ENCODE peak calls at places on chromosome 21, in five cellular contexts. One of them, this sample, is unnamed.

GRCh38 chr21:34614693-34615486 is at the start of gene RCAN1:
- DNase-seq in lower lobe of right lung: peak
- DNase-seq in ovary: peak
- DNase-seq in OCI-LY7: peak
- DNase-seq in endothelial cell: peak
- DNase-seq in this sample: peak

GRCh38 chr21:15051652-15052554 is 12.9 kb downstream of the NRIP1 start:
- DNase-seq in lower lobe of right lung: no peak
- DNase-seq in ovary: no peak
- DNase-seq in OCI-LY7: no peak
- DNase-seq in endothelial cell: no peak
- DNase-seq in this sample: no peak

GRCh38 chr21:34935868-34936267 is 113.2 kb downstream of the RUNX1 start:
- DNase-seq in lower lobe of right lung: no peak
- DNase-seq in ovary: no peak
- DNase-seq in OCI-LY7: no peak
- DNase-seq in endothelial cell: no peak
- DNase-seq in this sample: no peak

GRCh38 chr21:39082656-39083376 is 100.4 kb downstream of the PSMG1 start:
- DNase-seq in lower lobe of right lung: no peak
- DNase-seq in ovary: no peak
- DNase-seq in OCI-LY7: peak
- DNase-seq in endothelial cell: no peak
- DNase-seq in this sample: no peak

GRCh38 chr21:34311561-34312330 is 52.1 kb upstream of the KCNE2 start:
- DNase-seq in lower lobe of right lung: no peak
- DNase-seq in ovary: no peak
- DNase-seq in OCI-LY7: no peak
- DNase-seq in endothelial cell: no peak
- DNase-seq in this sample: no peak

GRCh38 chr21:16605588-16605987 is 875.8 kb downstream of the USP25 start:
- DNase-seq in lower lobe of right lung: no peak
- DNase-seq in ovary: no peak
- DNase-seq in OCI-LY7: no peak
- DNase-seq in endothelial cell: no peak
- DNase-seq in this sample: no peak

GRCh38 chr21:33362044-33362555 is 37.3 kb downstream of the IFNAR1 start:
- DNase-seq in lower lobe of right lung: no peak
- DNase-seq in ovary: no peak
- DNase-seq in OCI-LY7: peak
- DNase-seq in endothelial cell: no peak
- DNase-seq in this sample: peak

GRCh38 chr21:26795866-26796329 is 49.3 kb downstream of the ADAMTS1 start:
- DNase-seq in lower lobe of right lung: no peak
- DNase-seq in ovary: peak
- DNase-seq in OCI-LY7: no peak
- DNase-seq in endothelial cell: no peak
- DNase-seq in this sample: peak

GRCh38 chr21:39837861-39838359 is 29.3 kb upstream of the PCP4 start:
- DNase-seq in lower lobe of right lung: no peak
- DNase-seq in ovary: no peak
- DNase-seq in OCI-LY7: no peak
- DNase-seq in endothelial cell: no peak
- DNase-seq in this sample: no peak

GRCh38 chr21:39182484-39183271 is 573 bp downstream of the PSMG1 start:
- DNase-seq in lower lobe of right lung: no peak
- DNase-seq in ovary: no peak
- DNase-seq in OCI-LY7: no peak
- DNase-seq in endothelial cell: peak
- DNase-seq in this sample: no peak

GRCh38 chr21:41321211-41321907 is 4.8 kb downstream of the FAM3B start:
- DNase-seq in lower lobe of right lung: no peak
- DNase-seq in ovary: no peak
- DNase-seq in OCI-LY7: peak
- DNase-seq in endothelial cell: no peak
- DNase-seq in this sample: no peak

GRCh38 chr21:39153373-39153772 is 29.9 kb downstream of the PSMG1 start:
- DNase-seq in lower lobe of right lung: no peak
- DNase-seq in ovary: no peak
- DNase-seq in OCI-LY7: peak
- DNase-seq in endothelial cell: no peak
- DNase-seq in this sample: no peak

GRCh38 chr21:26769613-26770188 is 75.5 kb downstream of the ADAMTS1 start:
- DNase-seq in lower lobe of right lung: no peak
- DNase-seq in ovary: no peak
- DNase-seq in OCI-LY7: no peak
- DNase-seq in endothelial cell: peak
- DNase-seq in this sample: no peak

GRCh38 chr21:22965455-22966125 is 1967.4 kb downstream of the NCAM2 start:
- DNase-seq in lower lobe of right lung: no peak
- DNase-seq in ovary: no peak
- DNase-seq in OCI-LY7: no peak
- DNase-seq in endothelial cell: no peak
- DNase-seq in this sample: no peak

GRCh38 chr21:41361053-41361785 is 608 bp upstream of the MX2 start:
- DNase-seq in lower lobe of right lung: no peak
- DNase-seq in ovary: no peak
- DNase-seq in OCI-LY7: no peak
- DNase-seq in endothelial cell: no peak
- DNase-seq in this sample: no peak

GRCh38 chr21:26169611-26170470 is 729 bp downstream of the APP start:
- DNase-seq in lower lobe of right lung: peak
- DNase-seq in ovary: peak
- DNase-seq in OCI-LY7: no peak
- DNase-seq in endothelial cell: peak
- DNase-seq in this sample: peak

GRCh38 chr21:27476696-27477095 is 509.8 kb upstream of the ADAMTS5 start:
- DNase-seq in lower lobe of right lung: no peak
- DNase-seq in ovary: no peak
- DNase-seq in OCI-LY7: no peak
- DNase-seq in endothelial cell: no peak
- DNase-seq in this sample: no peak

GRCh38 chr21:39079617-39080016 is 103.6 kb downstream of the PSMG1 start:
- DNase-seq in lower lobe of right lung: peak
- DNase-seq in ovary: no peak
- DNase-seq in OCI-LY7: no peak
- DNase-seq in endothelial cell: no peak
- DNase-seq in this sample: peak

GRCh38 chr21:28883931-28884330 is 108.7 kb downstream of the LTN1 start:
- DNase-seq in lower lobe of right lung: no peak
- DNase-seq in ovary: no peak
- DNase-seq in OCI-LY7: no peak
- DNase-seq in endothelial cell: no peak
- DNase-seq in this sample: no peak

GRCh38 chr21:38487906-38488639 is 10.2 kb downstream of the ERG start:
- DNase-seq in lower lobe of right lung: no peak
- DNase-seq in ovary: no peak
- DNase-seq in OCI-LY7: no peak
- DNase-seq in endothelial cell: no peak
- DNase-seq in this sample: no peak

GRCh38 chr21:14080040-14080763 is 130.6 kb downstream of the LIPI start:
- DNase-seq in lower lobe of right lung: no peak
- DNase-seq in ovary: no peak
- DNase-seq in OCI-LY7: no peak
- DNase-seq in endothelial cell: no peak
- DNase-seq in this sample: no peak

GRCh38 chr21:37193676-37194075 is 73.5 kb downstream of the VPS26C start:
- DNase-seq in lower lobe of right lung: no peak
- DNase-seq in ovary: no peak
- DNase-seq in OCI-LY7: no peak
- DNase-seq in endothelial cell: no peak
- DNase-seq in this sample: no peak

GRCh38 chr21:37195078-37195477 is 72.1 kb downstream of the VPS26C start:
- DNase-seq in lower lobe of right lung: no peak
- DNase-seq in ovary: no peak
- DNase-seq in OCI-LY7: no peak
- DNase-seq in endothelial cell: no peak
- DNase-seq in this sample: no peak

GRCh38 chr21:37196847-37197246 is 70.3 kb downstream of the VPS26C start:
- DNase-seq in lower lobe of right lung: no peak
- DNase-seq in ovary: no peak
- DNase-seq in OCI-LY7: no peak
- DNase-seq in endothelial cell: no peak
- DNase-seq in this sample: no peak

GRCh38 chr21:37195649-37196048 is 71.5 kb downstream of the VPS26C start:
- DNase-seq in lower lobe of right lung: no peak
- DNase-seq in ovary: no peak
- DNase-seq in OCI-LY7: no peak
- DNase-seq in endothelial cell: no peak
- DNase-seq in this sample: no peak

DNA sequence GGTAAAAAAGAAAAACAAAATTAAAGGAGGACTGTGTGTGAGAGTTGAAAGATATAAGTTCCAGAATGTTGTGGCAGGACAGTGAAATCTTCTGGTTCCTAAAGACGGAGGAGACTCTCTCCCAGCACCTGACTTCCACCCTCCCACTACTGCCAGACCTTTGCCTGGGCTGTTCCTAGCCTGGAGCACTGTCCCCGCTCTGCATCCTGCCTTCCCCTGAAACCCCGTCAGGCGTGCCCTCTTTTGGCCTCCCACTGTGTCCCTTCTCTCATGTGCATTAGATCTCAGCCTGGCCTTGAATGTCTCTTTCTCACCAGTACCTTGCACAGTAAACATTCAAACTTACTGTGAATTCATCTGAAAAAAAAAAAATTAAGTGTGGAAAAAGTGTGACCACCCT is 74.1 kb downstream of the VPS26C start:
- DNase-seq in lower lobe of right lung: no peak
- DNase-seq in ovary: no peak
- DNase-seq in OCI-LY7: no peak
- DNase-seq in endothelial cell: no peak
- DNase-seq in this sample: no peak
- TF ChIP-seq CTCF in lower lobe of right lung: no peak
- TF ChIP-seq CTCF in ovary: no peak
- TF ChIP-seq CTCF in OCI-LY7: no peak
- TF ChIP-seq CTCF in endothelial cell: no peak
- TF ChIP-seq CTCF in this sample: no peak

GRCh38 chr21:21324297-21324696 is 326.1 kb downstream of the NCAM2 start:
- DNase-seq in lower lobe of right lung: no peak
- DNase-seq in ovary: no peak
- DNase-seq in OCI-LY7: no peak
- DNase-seq in endothelial cell: peak
- DNase-seq in this sample: no peak
- TF ChIP-seq CTCF in lower lobe of right lung: no peak
- TF ChIP-seq CTCF in ovary: no peak
- TF ChIP-seq CTCF in OCI-LY7: no peak
- TF ChIP-seq CTCF in endothelial cell: peak
- TF ChIP-seq CTCF in this sample: no peak

DNA sequence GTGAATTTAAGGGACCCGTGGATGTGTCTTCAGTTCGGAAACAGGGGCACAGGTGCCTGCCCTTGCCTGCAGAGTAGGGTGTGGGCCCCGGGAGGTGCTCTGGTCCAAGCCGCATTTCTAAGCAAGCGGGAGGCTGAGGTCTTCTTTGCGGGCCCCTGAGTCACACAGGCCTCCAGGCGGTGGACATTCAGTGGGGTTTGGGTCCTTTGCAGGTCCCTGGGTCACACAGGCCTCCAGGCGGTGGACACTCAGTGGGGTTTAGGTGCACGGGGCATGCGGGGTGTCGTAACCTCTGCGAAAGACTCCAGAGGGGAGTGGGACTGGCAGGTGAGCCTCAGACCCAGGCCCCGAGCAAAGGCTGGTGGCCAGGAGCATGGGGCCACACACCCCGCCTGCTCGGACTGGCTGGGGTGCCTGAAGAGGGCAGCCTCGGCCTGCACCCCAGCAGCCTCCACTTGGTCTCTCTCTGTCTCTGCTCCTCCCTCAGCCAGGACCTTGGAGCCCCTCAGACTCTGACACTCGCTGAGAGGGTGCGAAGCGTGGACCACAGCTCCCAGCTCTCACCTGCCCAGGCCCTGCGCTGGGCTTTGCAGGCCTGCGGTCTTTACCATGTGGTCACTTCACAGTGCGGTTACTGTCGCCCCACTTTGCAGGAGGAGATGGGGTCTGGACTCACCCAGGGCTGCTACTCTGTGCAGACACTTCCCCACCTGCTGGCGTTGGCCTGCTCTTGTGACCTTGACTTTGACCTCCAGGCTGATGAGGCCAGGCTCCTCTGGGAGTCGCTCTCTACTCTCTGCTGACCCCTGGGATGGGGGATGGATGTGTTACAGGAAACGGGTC is 6.0 kb upstream of the AGPAT3 start:
- DNase-seq in lower lobe of right lung: no peak
- DNase-seq in ovary: peak
- DNase-seq in OCI-LY7: no peak
- DNase-seq in endothelial cell: no peak
- DNase-seq in this sample: no peak
- TF ChIP-seq CTCF in lower lobe of right lung: no peak
- TF ChIP-seq CTCF in ovary: no peak
- TF ChIP-seq CTCF in OCI-LY7: no peak
- TF ChIP-seq CTCF in endothelial cell: no peak
- TF ChIP-seq CTCF in this sample: no peak

GRCh38 chr21:36125513-36126121 is 9.3 kb upstream of the CBR3 start:
- DNase-seq in lower lobe of right lung: peak
- DNase-seq in ovary: peak
- DNase-seq in OCI-LY7: peak
- DNase-seq in endothelial cell: peak
- DNase-seq in this sample: peak

GRCh38 chr21:36124395-36124794 is 10.5 kb upstream of the CBR3 start:
- DNase-seq in lower lobe of right lung: no peak
- DNase-seq in ovary: no peak
- DNase-seq in OCI-LY7: no peak
- DNase-seq in endothelial cell: no peak
- DNase-seq in this sample: no peak

GRCh38 chr21:36120304-36120902 is 14.5 kb upstream of the CBR3 start:
- DNase-seq in lower lobe of right lung: no peak
- DNase-seq in ovary: no peak
- DNase-seq in OCI-LY7: no peak
- DNase-seq in endothelial cell: no peak
- DNase-seq in this sample: no peak

GRCh38 chr21:36126166-36126565 is 8.7 kb upstream of the CBR3 start:
- DNase-seq in lower lobe of right lung: no peak
- DNase-seq in ovary: no peak
- DNase-seq in OCI-LY7: no peak
- DNase-seq in endothelial cell: no peak
- DNase-seq in this sample: no peak

GRCh38 chr21:36122977-36123376 is 11.9 kb upstream of the CBR3 start:
- DNase-seq in lower lobe of right lung: no peak
- DNase-seq in ovary: no peak
- DNase-seq in OCI-LY7: no peak
- DNase-seq in endothelial cell: no peak
- DNase-seq in this sample: no peak
- TF ChIP-seq CTCF in lower lobe of right lung: peak
- TF ChIP-seq CTCF in ovary: no peak
- TF ChIP-seq CTCF in OCI-LY7: peak
- TF ChIP-seq CTCF in endothelial cell: no peak
- TF ChIP-seq CTCF in this sample: peak

DNA sequence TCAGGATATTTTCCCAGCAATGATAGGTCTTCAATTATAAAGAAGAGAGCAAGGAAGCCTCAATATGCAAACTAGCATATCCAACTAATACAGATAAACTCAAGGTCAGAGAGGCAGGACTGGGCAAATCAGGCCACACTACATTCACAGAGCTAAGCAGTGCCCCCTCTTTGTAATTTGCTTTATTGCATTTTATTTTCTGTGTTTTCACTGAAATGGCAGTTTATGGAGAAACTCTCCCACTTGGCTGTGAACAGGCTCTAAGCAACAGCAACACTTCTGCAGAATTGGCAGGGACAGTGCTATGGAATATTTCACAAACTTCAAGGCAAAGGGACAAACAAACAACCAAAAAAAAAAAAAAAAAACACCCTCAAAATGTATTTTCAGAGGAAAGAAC is 93.4 kb upstream of the SOD1 start:
- DNase-seq in lower lobe of right lung: no peak
- DNase-seq in ovary: no peak
- DNase-seq in OCI-LY7: peak
- DNase-seq in endothelial cell: no peak
- DNase-seq in this sample: no peak
- TF ChIP-seq CTCF in lower lobe of right lung: no peak
- TF ChIP-seq CTCF in ovary: no peak
- TF ChIP-seq CTCF in OCI-LY7: peak
- TF ChIP-seq CTCF in endothelial cell: no peak
- TF ChIP-seq CTCF in this sample: peak